ENCODE peak calls at places on chromosomes 2 and 18, in seven cellular contexts. Q is IMR-90, R is H9, T is neuronal stem cell, X is mesendoderm, C is mesenchymal stem cell, Z is trophoblast cell. I is an unnamed sample.

GRCh38 chr18:75212626-75213110 is 2.1 kb downstream of the TSHZ1 start:
- DNase-seq in C (no peak), T (no peak), X (peak), R (no peak), Z (no peak), Q (no peak), I (no peak)

GRCh38 chr2:9365498-9366019 is 57.8 kb downstream of the ITGB1BP1 start:
- DNase-seq in T (no peak), R (no peak), Q (no peak), Z (no peak), C (no peak), X (no peak), I (no peak)

GRCh38 chr18:59033361-59033760 is 106.3 kb upstream of the SEC11C start:
- DNase-seq in R (no peak), X (peak), C (peak), Q (peak), Z (peak), T (no peak), I (peak)

GRCh38 chr2:182228741-182229140 is 198.1 kb downstream of the PDE1A start:
- DNase-seq in Z (no peak), T (no peak), C (no peak), X (no peak), Q (peak), R (no peak), I (no peak)

GRCh38 chr2:143230506-143231256 is 101.5 kb downstream of the ARHGAP15 start:
- DNase-seq in R (no peak), Z (no peak), T (no peak), Q (no peak), X (peak), C (no peak), I (no peak)

GRCh38 chr2:208033701-208034502 is 8.6 kb upstream of the PLEKHM3 start:
- DNase-seq in X (peak), C (peak), Z (peak), R (peak), Q (peak), T (no peak), I (peak)

GRCh38 chr18:73891572-73892421 is 255.8 kb downstream of the FBXO15 start:
- DNase-seq in Z (no peak), Q (no peak), R (peak), X (peak), C (no peak), T (peak), I (no peak)

GRCh38 chr2:111045771-111046444 is 74.8 kb upstream of the BCL2L11 start:
- DNase-seq in T (no peak), Q (no peak), C (no peak), R (no peak), Z (no peak), X (no peak), I (peak)

GRCh38 chr2:118128826-118129225 is 40.6 kb downstream of the INSIG2 start:
- DNase-seq in X (no peak), Q (no peak), Z (no peak), T (no peak), C (no peak), R (no peak), I (no peak)

GRCh38 chr2:177353084-177353483 is 39.5 kb upstream of the AGPS start:
- DNase-seq in Q (peak), R (no peak), X (no peak), C (no peak), Z (no peak), T (no peak), I (no peak)

GRCh38 chr18:77102246-77103040 is 30.1 kb downstream of the MBP start:
- DNase-seq in X (no peak), R (no peak), T (no peak), Q (peak), C (peak), Z (no peak), I (no peak)

GRCh38 chr2:213231966-213232365 is 52.3 kb upstream of the SPAG16 start:
- DNase-seq in C (no peak), R (no peak), T (no peak), Q (no peak), X (no peak), Z (no peak), I (no peak)

GRCh38 chr18:9643549-9643948 is 29.2 kb upstream of the PPP4R1 start:
- DNase-seq in C (peak), R (peak), T (peak), Q (peak), X (peak), Z (peak), I (peak)

GRCh38 chr2:45006942-45007287 is 2.3 kb downstream of the SIX2 start:
- DNase-seq in Z (no peak), R (no peak), X (no peak), T (no peak), Q (no peak), C (no peak), I (no peak)

GRCh38 chr2:121284424-121285076 is 452 bp downstream of the TFCP2L1 start:
- DNase-seq in Z (no peak), X (peak), T (no peak), Q (no peak), R (no peak), C (no peak), I (peak)

GRCh38 chr2:8926356-8926755 is 77.1 kb downstream of the MBOAT2 start:
- DNase-seq in T (no peak), Z (no peak), Q (no peak), C (no peak), X (no peak), R (no peak), I (no peak)

GRCh38 chr2:30862054-30862651 is 54.9 kb upstream of the CAPN13 start:
- DNase-seq in R (peak), Q (peak), T (peak), X (peak), C (peak), Z (peak), I (peak)

GRCh38 chr18:63317556-63317946 is 2.0 kb downstream of the BCL2 start:
- DNase-seq in Q (no peak), X (no peak), Z (no peak), R (no peak), T (no peak), C (no peak), I (no peak)

GRCh38 chr18:55433140-55433539 is 154.9 kb downstream of the TCF4 start:
- DNase-seq in X (no peak), C (no peak), T (no peak), Q (no peak), R (no peak), Z (no peak), I (no peak)

GRCh38 chr18:55433688-55434087 is 154.3 kb downstream of the TCF4 start:
- DNase-seq in X (no peak), Q (no peak), C (no peak), T (no peak), R (no peak), Z (no peak), I (no peak)

GRCh38 chr18:55430026-55430425 is 158.0 kb downstream of the TCF4 start:
- DNase-seq in X (no peak), Z (no peak), R (no peak), Q (no peak), C (no peak), T (no peak), I (no peak)

GRCh38 chr18:55435592-55435991 is 152.4 kb downstream of the TCF4 start:
- DNase-seq in Q (no peak), Z (no peak), R (no peak), C (no peak), X (no peak), T (no peak), I (no peak)

DNA sequence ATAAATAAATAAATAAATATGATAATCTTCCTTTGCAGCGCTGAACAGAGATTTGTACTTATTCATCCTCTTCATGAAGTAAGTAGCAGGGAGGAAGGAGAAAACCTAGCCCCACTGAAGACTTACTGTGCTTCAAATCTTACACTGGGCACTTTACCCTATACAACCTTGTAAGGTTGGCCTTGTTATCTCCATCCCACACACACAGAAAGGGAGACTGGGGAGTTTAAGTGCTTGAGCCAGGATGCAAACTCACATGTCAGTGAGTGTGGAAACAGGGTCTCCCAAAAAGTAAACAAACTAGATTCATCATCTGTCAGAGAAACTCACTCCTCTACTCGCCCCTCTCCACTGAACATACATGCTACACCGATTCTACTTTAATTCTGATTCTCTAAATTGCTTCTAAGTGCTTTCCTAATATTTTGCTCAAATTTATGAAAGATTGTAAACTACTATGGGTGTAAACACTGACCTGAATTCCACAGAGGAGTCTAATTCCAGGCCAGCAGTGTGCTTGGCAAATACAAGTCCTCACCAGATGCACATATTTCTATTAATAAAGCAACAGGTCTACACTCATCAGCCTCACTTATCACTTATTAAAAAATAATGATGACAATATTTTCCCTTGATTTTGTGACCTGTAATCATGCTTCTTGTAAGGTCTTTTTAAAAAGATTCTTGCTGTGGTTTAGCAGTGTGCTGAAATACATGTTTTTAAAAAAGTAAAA is 155.5 kb downstream of the TCF4 start:
- DNase-seq in R (no peak), X (no peak), T (no peak), Q (no peak), Z (no peak), C (no peak), I (no peak)
- H3K23ac ChIP-seq in R (no peak), X (no peak), T (no peak), Q (peak), Z (no peak), C (no peak), I (no peak)

DNA sequence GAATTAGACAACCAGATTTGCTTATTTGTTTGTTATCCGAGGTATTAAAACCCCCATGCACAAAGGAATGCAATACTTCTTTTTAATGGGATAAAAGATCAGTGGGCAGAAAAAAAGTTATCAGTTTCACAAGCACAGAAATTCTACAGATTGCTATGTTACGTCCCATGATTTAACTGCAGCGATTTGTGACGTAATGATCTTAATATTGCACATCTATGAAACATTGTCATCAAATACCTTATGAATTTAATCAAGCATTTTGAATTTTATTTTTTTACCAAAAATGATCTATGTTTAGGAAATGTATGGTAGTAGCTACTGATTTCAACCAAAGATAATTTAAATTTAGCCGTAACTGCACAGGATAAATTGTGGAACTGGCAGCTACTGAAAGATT is 138.9 kb downstream of the FHOD3 start:
- DNase-seq in Q (no peak), R (no peak), T (no peak), Z (no peak), C (no peak), X (no peak), I (no peak)
- H3K23ac ChIP-seq in Q (no peak), R (no peak), T (no peak), Z (no peak), C (no peak), X (no peak), I (no peak)

GRCh38 chr2:51153236-51153635 is 121.3 kb upstream of the NRXN1 start:
- DNase-seq in T (no peak), X (no peak), C (no peak), Z (no peak), Q (no peak), R (no peak), I (no peak)

GRCh38 chr2:51158236-51158635 is 126.3 kb upstream of the NRXN1 start:
- DNase-seq in Z (no peak), X (no peak), C (no peak), T (no peak), R (no peak), Q (no peak), I (no peak)
- H3K23ac ChIP-seq in Z (no peak), X (no peak), C (no peak), T (no peak), R (no peak), Q (no peak), I (no peak)

GRCh38 chr2:119671011-119671410 is 8.0 kb upstream of the TMEM177 start:
- DNase-seq in Z (no peak), R (no peak), Q (no peak), T (no peak), C (no peak), X (no peak), I (no peak)
- H3K23ac ChIP-seq in Z (no peak), R (no peak), Q (no peak), T (no peak), C (no peak), X (no peak), I (no peak)

DNA sequence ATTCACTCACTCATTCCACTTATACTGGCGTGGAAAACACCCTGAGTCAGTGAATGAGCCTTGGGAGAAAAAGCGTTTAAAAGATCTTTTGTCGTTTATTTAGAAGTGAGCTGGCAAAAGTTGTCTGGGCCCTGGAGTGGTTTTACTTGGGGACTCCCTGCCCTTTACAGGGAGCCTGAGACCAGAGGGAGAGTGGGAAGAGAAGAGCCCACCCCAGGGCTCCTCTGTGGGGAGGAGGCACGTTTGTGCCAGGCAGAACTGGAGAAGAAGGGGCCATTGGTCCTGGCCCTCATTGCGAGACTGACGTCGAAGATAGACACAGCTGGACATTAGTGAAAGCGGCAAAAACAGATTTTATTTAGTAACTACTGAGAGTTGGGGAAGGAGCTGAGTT is 25.7 kb downstream of the DCDC2C start:
- DNase-seq in T (no peak), C (no peak), X (no peak), Q (no peak), R (no peak), Z (no peak), I (no peak)
- H3K23ac ChIP-seq in T (no peak), C (no peak), X (no peak), Q (no peak), R (no peak), Z (no peak), I (no peak)

GRCh38 chr2:72389447-72389846 is 241.8 kb upstream of the CYP26B1 start:
- DNase-seq in X (no peak), T (no peak), Q (no peak), C (no peak), R (no peak), Z (no peak), I (no peak)

GRCh38 chr2:72386288-72386687 is 238.6 kb upstream of the CYP26B1 start:
- DNase-seq in T (no peak), Z (no peak), Q (no peak), R (no peak), X (peak), C (no peak), I (no peak)
- H3K23ac ChIP-seq in T (no peak), Z (no peak), Q (no peak), R (no peak), X (no peak), C (no peak), I (no peak)

DNA sequence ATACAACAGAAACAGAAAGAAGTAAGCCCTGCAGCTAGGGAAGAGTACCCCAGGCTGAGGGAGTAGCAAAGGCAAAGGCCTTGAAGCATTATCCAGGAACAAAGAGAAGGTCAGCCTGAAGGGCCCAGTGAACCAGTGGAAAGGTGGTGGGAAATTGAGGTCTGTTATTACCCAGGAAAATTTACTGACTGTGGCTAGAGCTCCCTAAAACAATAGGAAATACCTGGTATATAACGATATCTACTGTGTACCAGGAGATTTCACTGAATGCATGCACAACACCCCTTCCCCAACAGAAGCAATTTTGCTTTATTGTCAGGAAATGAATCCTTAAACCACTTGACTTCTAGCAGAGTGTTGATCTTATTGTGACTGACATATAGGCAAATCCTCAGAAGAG is 365.3 kb downstream of the ERBB4 start:
- DNase-seq in C (no peak), R (no peak), T (no peak), X (no peak), Z (no peak), Q (no peak), I (no peak)
- H3K23ac ChIP-seq in C (no peak), R (no peak), T (no peak), X (no peak), Z (no peak), Q (no peak), I (no peak)

I was measured in H1.